ENCODE peak calls at places on chromosomes 13 and 19, in ten cellular contexts. P, F, Y, I, D, A, N, J, Q and X are unnamed samples.

GRCh38 chr19:12648088-12648487 is 18.5 kb downstream of the MAN2B1 start:
- DNase-seq in J (no peak), I (no peak), A (no peak), D (no peak), F (no peak), Q (no peak), P (no peak), N (no peak), Y (no peak), X (no peak)

GRCh38 chr19:6088677-6089063 is 21.6 kb downstream of the RFX2 start:
- DNase-seq in Q (peak), F (no peak), Y (no peak), P (no peak), A (no peak), D (no peak), N (no peak), J (no peak), I (no peak), X (no peak)

GRCh38 chr13:98549728-98550317 is 27.1 kb downstream of the STK24 start:
- DNase-seq in N (no peak), Q (no peak), J (no peak), F (no peak), P (no peak), Y (no peak), A (no peak), D (no peak), I (no peak), X (no peak)

GRCh38 chr13:75993823-75994222 is 357.7 kb downstream of the LMO7 start:
- DNase-seq in Q (peak), Y (no peak), I (no peak), F (no peak), D (no peak), J (no peak), A (no peak), P (peak), N (no peak), X (no peak)

GRCh38 chr13:26518433-26519084 is 38.9 kb upstream of the WASF3 start:
- DNase-seq in P (no peak), F (no peak), Q (no peak), N (no peak), J (no peak), Y (no peak), I (no peak), D (no peak), A (no peak), X (no peak)

GRCh38 chr19:47369923-47370625 is 21.0 kb downstream of the DHX34 start:
- DNase-seq in F (peak), I (no peak), D (no peak), P (peak), N (peak), A (no peak), Q (peak), Y (no peak), J (no peak), X (no peak)

GRCh38 chr13:23146811-23147245 is 34.0 kb upstream of the SGCG start:
- DNase-seq in Y (no peak), A (no peak), D (peak), I (no peak), N (no peak), Q (peak), P (no peak), F (no peak), J (no peak), X (no peak)

GRCh38 chr19:40228863-40229262 is 2.4 kb upstream of the CCNP start:
- DNase-seq in A (no peak), N (no peak), I (no peak), F (no peak), Q (no peak), Y (no peak), D (no peak), P (no peak), J (no peak), X (no peak)

GRCh38 chr13:39968646-39969475 is 313.4 kb downstream of the COG6 start:
- DNase-seq in D (no peak), F (no peak), A (no peak), I (no peak), Q (no peak), P (no peak), N (no peak), Y (no peak), J (no peak), X (no peak)

GRCh38 chr19:30667746-30668145 is 295.6 kb downstream of the ZNF536 start:
- DNase-seq in A (no peak), D (no peak), J (no peak), I (no peak), F (no peak), Y (no peak), N (no peak), P (no peak), Q (no peak), X (no peak)

GRCh38 chr19:38734426-38735256 is 9.6 kb downstream of the CAPN12 start:
- DNase-seq in A (no peak), I (no peak), J (no peak), Q (peak), P (no peak), F (peak), N (no peak), Y (no peak), D (peak), X (peak)

GRCh38 chr19:16085115-16085514 is 8.8 kb downstream of the TPM4 start:
- DNase-seq in J (no peak), Y (no peak), P (no peak), N (no peak), D (no peak), F (no peak), Q (peak), I (no peak), A (no peak), X (no peak)